ENCODE peak calls at places on chromosome 10, in ten cellular contexts. One of them, this sample, is unnamed.
A peak's percentile ranks its signal among the peaks of the same experiment; 100 is the strongest.

GRCh38 chr10:97390096-97390495 is 11.0 kb downstream of the RRP12 start:
- DNase-seq in AG09309: no peak
- DNase-seq in heart left ventricle: no peak
- DNase-seq in mammary epithelial cell: no peak
- DNase-seq in cardiac muscle cell: no peak
- DNase-seq in spleen: no peak
- DNase-seq in Peyer's patch: no peak
- DNase-seq in GM06990: no peak
- DNase-seq in CD8-positive, alpha-beta T cell: no peak
- DNase-seq in sigmoid colon: no peak
- DNase-seq in this sample: no peak

GRCh38 chr10:71228875-71229720 is 16.7 kb downstream of the UNC5B start:
- DNase-seq in AG09309: no peak
- DNase-seq in heart left ventricle: peak; percentile 12
- DNase-seq in mammary epithelial cell: no peak
- DNase-seq in cardiac muscle cell: no peak
- DNase-seq in spleen: peak; percentile 58
- DNase-seq in Peyer's patch: peak; percentile 39
- DNase-seq in GM06990: no peak
- DNase-seq in CD8-positive, alpha-beta T cell: no peak
- DNase-seq in sigmoid colon: peak; percentile 48
- DNase-seq in this sample: no peak

GRCh38 chr10:118950190-118950658 is 79.3 kb upstream of the NANOS1 start:
- DNase-seq in AG09309: no peak
- DNase-seq in heart left ventricle: no peak
- DNase-seq in mammary epithelial cell: peak; percentile 37
- DNase-seq in cardiac muscle cell: no peak
- DNase-seq in spleen: no peak
- DNase-seq in Peyer's patch: no peak
- DNase-seq in GM06990: no peak
- DNase-seq in CD8-positive, alpha-beta T cell: no peak
- DNase-seq in sigmoid colon: no peak
- DNase-seq in this sample: no peak

GRCh38 chr10:14584643-14585042 is 190.1 kb downstream of the FAM107B start:
- DNase-seq in AG09309: no peak
- DNase-seq in heart left ventricle: no peak
- DNase-seq in mammary epithelial cell: no peak
- DNase-seq in cardiac muscle cell: no peak
- DNase-seq in spleen: no peak
- DNase-seq in Peyer's patch: no peak
- DNase-seq in GM06990: no peak
- DNase-seq in CD8-positive, alpha-beta T cell: no peak
- DNase-seq in sigmoid colon: no peak
- DNase-seq in this sample: no peak

GRCh38 chr10:100153239-100153840 is 32.5 kb downstream of the ERLIN1 start:
- DNase-seq in AG09309: no peak
- DNase-seq in heart left ventricle: no peak
- DNase-seq in mammary epithelial cell: peak; percentile 78
- DNase-seq in cardiac muscle cell: no peak
- DNase-seq in spleen: no peak
- DNase-seq in Peyer's patch: no peak
- DNase-seq in GM06990: no peak
- DNase-seq in CD8-positive, alpha-beta T cell: no peak
- DNase-seq in sigmoid colon: no peak
- DNase-seq in this sample: no peak

GRCh38 chr10:60446855-60447254 is 57.2 kb upstream of the ANK3 start:
- DNase-seq in AG09309: no peak
- DNase-seq in heart left ventricle: no peak
- DNase-seq in mammary epithelial cell: no peak
- DNase-seq in cardiac muscle cell: no peak
- DNase-seq in spleen: no peak
- DNase-seq in Peyer's patch: no peak
- DNase-seq in GM06990: no peak
- DNase-seq in CD8-positive, alpha-beta T cell: no peak
- DNase-seq in sigmoid colon: no peak
- DNase-seq in this sample: no peak

GRCh38 chr10:61837748-61838055 is 63.8 kb upstream of the ARID5B start:
- DNase-seq in AG09309: no peak
- DNase-seq in heart left ventricle: no peak
- DNase-seq in mammary epithelial cell: no peak
- DNase-seq in cardiac muscle cell: no peak
- DNase-seq in spleen: no peak
- DNase-seq in Peyer's patch: no peak
- DNase-seq in GM06990: no peak
- DNase-seq in CD8-positive, alpha-beta T cell: no peak
- DNase-seq in sigmoid colon: no peak
- DNase-seq in this sample: no peak

GRCh38 chr10:28054211-28054888 is 55.5 kb upstream of the ODAD2 start:
- DNase-seq in AG09309: peak; percentile 98
- DNase-seq in heart left ventricle: no peak
- DNase-seq in mammary epithelial cell: peak; percentile 64
- DNase-seq in cardiac muscle cell: no peak
- DNase-seq in spleen: no peak
- DNase-seq in Peyer's patch: no peak
- DNase-seq in GM06990: no peak
- DNase-seq in CD8-positive, alpha-beta T cell: no peak
- DNase-seq in sigmoid colon: no peak
- DNase-seq in this sample: no peak

GRCh38 chr10:17835688-17836087 is 26.5 kb downstream of the MRC1 start:
- DNase-seq in AG09309: peak; percentile 64
- DNase-seq in heart left ventricle: no peak
- DNase-seq in mammary epithelial cell: peak; percentile 82
- DNase-seq in cardiac muscle cell: peak; percentile 31
- DNase-seq in spleen: no peak
- DNase-seq in Peyer's patch: no peak
- DNase-seq in GM06990: no peak
- DNase-seq in CD8-positive, alpha-beta T cell: no peak
- DNase-seq in sigmoid colon: no peak
- DNase-seq in this sample: no peak

GRCh38 chr10:113230018-113230610 is 280.1 kb downstream of the TCF7L2 start:
- DNase-seq in AG09309: no peak
- DNase-seq in heart left ventricle: no peak
- DNase-seq in mammary epithelial cell: no peak
- DNase-seq in cardiac muscle cell: no peak
- DNase-seq in spleen: no peak
- DNase-seq in Peyer's patch: no peak
- DNase-seq in GM06990: no peak
- DNase-seq in CD8-positive, alpha-beta T cell: no peak
- DNase-seq in sigmoid colon: no peak
- DNase-seq in this sample: no peak

GRCh38 chr10:113236998-113237397 is 287.0 kb downstream of the TCF7L2 start:
- DNase-seq in AG09309: no peak
- DNase-seq in heart left ventricle: no peak
- DNase-seq in mammary epithelial cell: no peak
- DNase-seq in cardiac muscle cell: no peak
- DNase-seq in spleen: no peak
- DNase-seq in Peyer's patch: no peak
- DNase-seq in GM06990: no peak
- DNase-seq in CD8-positive, alpha-beta T cell: no peak
- DNase-seq in sigmoid colon: no peak
- DNase-seq in this sample: no peak

GRCh38 chr10:113228570-113228969 is 278.5 kb downstream of the TCF7L2 start:
- DNase-seq in AG09309: peak; percentile 39
- DNase-seq in heart left ventricle: no peak
- DNase-seq in mammary epithelial cell: no peak
- DNase-seq in cardiac muscle cell: no peak
- DNase-seq in spleen: no peak
- DNase-seq in Peyer's patch: no peak
- DNase-seq in GM06990: no peak
- DNase-seq in CD8-positive, alpha-beta T cell: no peak
- DNase-seq in sigmoid colon: no peak
- DNase-seq in this sample: no peak

GRCh38 chr10:113235505-113235904 is 285.5 kb downstream of the TCF7L2 start:
- DNase-seq in AG09309: no peak
- DNase-seq in heart left ventricle: peak; percentile 37
- DNase-seq in mammary epithelial cell: no peak
- DNase-seq in cardiac muscle cell: no peak
- DNase-seq in spleen: no peak
- DNase-seq in Peyer's patch: no peak
- DNase-seq in GM06990: no peak
- DNase-seq in CD8-positive, alpha-beta T cell: no peak
- DNase-seq in sigmoid colon: no peak
- DNase-seq in this sample: no peak

DNA sequence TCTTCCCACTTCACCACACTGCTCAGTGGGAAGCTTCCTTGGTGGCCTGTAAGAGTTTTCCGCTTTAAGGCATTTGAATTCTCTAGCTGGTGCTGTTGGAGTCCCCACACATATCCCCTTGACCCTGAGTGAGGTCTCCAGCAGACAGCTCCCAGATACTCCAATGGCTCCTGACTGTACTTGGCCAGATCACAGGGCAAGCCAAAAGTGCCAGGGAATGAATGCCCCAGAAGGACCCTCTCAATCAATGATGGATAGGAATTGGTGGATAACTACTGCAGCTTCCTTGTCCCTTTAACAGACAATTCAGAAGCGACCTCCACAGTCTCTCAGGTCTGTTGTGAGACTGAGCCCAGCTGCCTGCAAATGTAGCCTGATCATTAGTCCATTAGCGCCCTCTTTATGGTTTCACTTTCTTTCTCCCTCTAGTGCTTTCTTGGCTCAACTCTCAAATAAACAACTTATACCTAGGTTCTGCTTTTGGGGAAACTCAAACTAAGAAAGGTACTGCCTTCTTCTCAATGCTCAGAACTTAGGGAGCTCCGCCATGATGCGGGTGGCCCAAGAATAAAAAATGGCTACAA is 283.0 kb downstream of the TCF7L2 start:
- DNase-seq in AG09309: no peak
- DNase-seq in heart left ventricle: no peak
- DNase-seq in mammary epithelial cell: no peak
- DNase-seq in cardiac muscle cell: no peak
- DNase-seq in spleen: no peak
- DNase-seq in Peyer's patch: no peak
- DNase-seq in GM06990: no peak
- DNase-seq in CD8-positive, alpha-beta T cell: no peak
- DNase-seq in sigmoid colon: no peak
- DNase-seq in this sample: no peak
- TF ChIP-seq CTCF in AG09309: no peak
- TF ChIP-seq CTCF in heart left ventricle: no peak
- TF ChIP-seq CTCF in mammary epithelial cell: no peak
- TF ChIP-seq CTCF in cardiac muscle cell: no peak
- TF ChIP-seq CTCF in spleen: no peak
- TF ChIP-seq CTCF in Peyer's patch: no peak
- TF ChIP-seq CTCF in GM06990: no peak
- TF ChIP-seq CTCF in CD8-positive, alpha-beta T cell: no peak
- TF ChIP-seq CTCF in sigmoid colon: no peak
- TF ChIP-seq CTCF in this sample: no peak

DNA sequence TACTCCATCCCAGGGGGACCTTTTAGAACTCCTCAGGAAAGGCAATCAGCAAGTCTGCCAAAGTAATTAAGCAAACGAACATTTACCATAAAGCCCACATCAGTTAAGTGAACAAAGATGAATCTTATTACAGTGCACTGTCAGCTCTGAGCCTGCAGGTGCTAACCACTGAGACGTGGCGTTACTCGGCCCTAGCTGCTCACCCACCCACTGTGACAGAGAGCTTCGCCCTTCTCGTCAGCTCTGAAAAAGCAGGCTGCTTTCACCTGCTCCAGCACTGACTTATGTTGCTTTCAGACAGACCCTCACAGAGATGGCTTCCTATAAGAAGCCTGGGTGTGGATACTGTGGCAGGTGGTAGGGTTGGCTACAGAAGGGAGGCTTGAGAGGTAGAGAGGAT is 57.7 kb upstream of the KCNIP2 start:
- DNase-seq in AG09309: no peak
- DNase-seq in heart left ventricle: no peak
- DNase-seq in mammary epithelial cell: no peak
- DNase-seq in cardiac muscle cell: no peak
- DNase-seq in spleen: peak; percentile 85
- DNase-seq in Peyer's patch: no peak
- DNase-seq in GM06990: peak; percentile 74
- DNase-seq in CD8-positive, alpha-beta T cell: no peak
- DNase-seq in sigmoid colon: no peak
- DNase-seq in this sample: no peak
- TF ChIP-seq CTCF in AG09309: no peak
- TF ChIP-seq CTCF in heart left ventricle: no peak
- TF ChIP-seq CTCF in mammary epithelial cell: no peak
- TF ChIP-seq CTCF in cardiac muscle cell: no peak
- TF ChIP-seq CTCF in spleen: peak; percentile 30
- TF ChIP-seq CTCF in Peyer's patch: no peak
- TF ChIP-seq CTCF in GM06990: peak; percentile 37
- TF ChIP-seq CTCF in CD8-positive, alpha-beta T cell: no peak
- TF ChIP-seq CTCF in sigmoid colon: no peak
- TF ChIP-seq CTCF in this sample: no peak

GRCh38 chr10:48535416-48536225 is 69.3 kb downstream of the ARHGAP22 start:
- DNase-seq in AG09309: no peak
- DNase-seq in heart left ventricle: no peak
- DNase-seq in mammary epithelial cell: no peak
- DNase-seq in cardiac muscle cell: no peak
- DNase-seq in spleen: peak; percentile 57
- DNase-seq in Peyer's patch: no peak
- DNase-seq in GM06990: no peak
- DNase-seq in CD8-positive, alpha-beta T cell: no peak
- DNase-seq in sigmoid colon: no peak
- DNase-seq in this sample: no peak
- TF ChIP-seq CTCF in AG09309: peak; percentile 11
- TF ChIP-seq CTCF in heart left ventricle: no peak
- TF ChIP-seq CTCF in mammary epithelial cell: peak; percentile 30
- TF ChIP-seq CTCF in cardiac muscle cell: no peak
- TF ChIP-seq CTCF in spleen: no peak
- TF ChIP-seq CTCF in Peyer's patch: no peak
- TF ChIP-seq CTCF in GM06990: peak; percentile 25
- TF ChIP-seq CTCF in CD8-positive, alpha-beta T cell: no peak
- TF ChIP-seq CTCF in sigmoid colon: no peak
- TF ChIP-seq CTCF in this sample: no peak

GRCh38 chr10:73946253-73947145 is 35.6 kb downstream of the PLAU start:
- DNase-seq in AG09309: no peak
- DNase-seq in heart left ventricle: no peak
- DNase-seq in mammary epithelial cell: no peak
- DNase-seq in cardiac muscle cell: no peak
- DNase-seq in spleen: peak; percentile 6
- DNase-seq in Peyer's patch: no peak
- DNase-seq in GM06990: no peak
- DNase-seq in CD8-positive, alpha-beta T cell: no peak
- DNase-seq in sigmoid colon: peak; percentile 30
- DNase-seq in this sample: no peak

GRCh38 chr10:73940634-73941221 is 29.8 kb downstream of the PLAU start:
- DNase-seq in AG09309: no peak
- DNase-seq in heart left ventricle: peak; percentile 94
- DNase-seq in mammary epithelial cell: peak; percentile 51
- DNase-seq in cardiac muscle cell: peak; percentile 84
- DNase-seq in spleen: peak; percentile 97
- DNase-seq in Peyer's patch: peak; percentile 90
- DNase-seq in GM06990: peak; percentile 82
- DNase-seq in CD8-positive, alpha-beta T cell: peak; percentile 84
- DNase-seq in sigmoid colon: peak; percentile 92
- DNase-seq in this sample: peak; percentile 85

GRCh38 chr10:73944356-73945100 is 33.6 kb downstream of the PLAU start:
- DNase-seq in AG09309: no peak
- DNase-seq in heart left ventricle: no peak
- DNase-seq in mammary epithelial cell: no peak
- DNase-seq in cardiac muscle cell: no peak
- DNase-seq in spleen: no peak
- DNase-seq in Peyer's patch: no peak
- DNase-seq in GM06990: no peak
- DNase-seq in CD8-positive, alpha-beta T cell: no peak
- DNase-seq in sigmoid colon: no peak
- DNase-seq in this sample: no peak

GRCh38 chr10:73937333-73938020 is 26.5 kb downstream of the PLAU start:
- DNase-seq in AG09309: no peak
- DNase-seq in heart left ventricle: peak; percentile 75
- DNase-seq in mammary epithelial cell: no peak
- DNase-seq in cardiac muscle cell: no peak
- DNase-seq in spleen: no peak
- DNase-seq in Peyer's patch: no peak
- DNase-seq in GM06990: no peak
- DNase-seq in CD8-positive, alpha-beta T cell: no peak
- DNase-seq in sigmoid colon: no peak
- DNase-seq in this sample: no peak

GRCh38 chr10:73941300-73941699 is 30.4 kb downstream of the PLAU start:
- DNase-seq in AG09309: no peak
- DNase-seq in heart left ventricle: no peak
- DNase-seq in mammary epithelial cell: peak; percentile 42
- DNase-seq in cardiac muscle cell: no peak
- DNase-seq in spleen: no peak
- DNase-seq in Peyer's patch: no peak
- DNase-seq in GM06990: no peak
- DNase-seq in CD8-positive, alpha-beta T cell: no peak
- DNase-seq in sigmoid colon: no peak
- DNase-seq in this sample: no peak
- TF ChIP-seq CTCF in AG09309: no peak
- TF ChIP-seq CTCF in heart left ventricle: no peak
- TF ChIP-seq CTCF in mammary epithelial cell: no peak
- TF ChIP-seq CTCF in cardiac muscle cell: no peak
- TF ChIP-seq CTCF in spleen: no peak
- TF ChIP-seq CTCF in Peyer's patch: no peak
- TF ChIP-seq CTCF in GM06990: no peak
- TF ChIP-seq CTCF in CD8-positive, alpha-beta T cell: no peak
- TF ChIP-seq CTCF in sigmoid colon: no peak
- TF ChIP-seq CTCF in this sample: no peak

This sample was measured in natural killer cell.